ENCODE peak calls at places on chromosomes 1 and 21, in eight cellular contexts. P is neural progenitor cell, M is right lobe of liver, A is upper lobe of right lung, O is hepatocyte, C is lung, E is neuronal stem cell, G is HepG2. R is an unnamed sample.
A peak's percentile ranks its signal among the peaks of the same experiment; 100 is the strongest.

GRCh38 chr1:111603979-111604378 is 15.6 kb upstream of the RAP1A start:
- DNase-seq in G (no peak), E (no peak), P (no peak), A (no peak), C (no peak), O (no peak), M (no peak), R (no peak)

GRCh38 chr1:98967122-98967521 is 37.5 kb downstream of the PLPPR5 start:
- DNase-seq in M (no peak), C (no peak), O (no peak), E (no peak), G (no peak), P (no peak), A (no peak), R (no peak)

GRCh38 chr1:245829861-245830260 is 675.1 kb downstream of the KIF26B start:
- DNase-seq in M (no peak), C (no peak), P (no peak), G (no peak), A (no peak), E (no peak), O (no peak), R (no peak)

GRCh38 chr1:15826810-15827507 is 19.5 kb upstream of the UQCRHL start:
- DNase-seq in G (no peak), E (no peak), M (no peak), P (no peak), C (no peak), O (no peak), A (peak; percentile 13), R (no peak)

GRCh38 chr1:56459260-56459659 is 120.1 kb downstream of the PLPP3 start:
- DNase-seq in P (no peak), E (no peak), O (no peak), G (no peak), C (no peak), A (no peak), M (no peak), R (no peak)

GRCh38 chr1:111731956-111732355 is 7.2 kb downstream of the INKA2 start:
- DNase-seq in M (no peak), E (no peak), O (no peak), C (peak; percentile 22), P (no peak), A (no peak), G (no peak), R (no peak)

GRCh38 chr21:44471996-44472395 is 16.7 kb downstream of the LRRC3 start:
- DNase-seq in A (no peak), E (no peak), O (no peak), P (no peak), M (no peak), G (no peak), C (no peak), R (no peak)

GRCh38 chr1:40939320-40940059 is 40.0 kb upstream of the CTPS1 start:
- DNase-seq in O (peak; percentile 71), M (peak; percentile 59), G (peak; percentile 95), A (no peak), E (no peak), P (no peak), C (no peak), R (no peak)

GRCh38 chr1:95578462-95578861 is 344.5 kb downstream of the RWDD3 start:
- DNase-seq in P (no peak), M (no peak), O (no peak), E (no peak), G (no peak), A (no peak), C (no peak), R (no peak)

GRCh38 chr1:16969057-16969609 is 11.3 kb downstream of the MFAP2 start:
- DNase-seq in P (no peak), C (no peak), G (no peak), M (no peak), E (no peak), O (no peak), A (no peak), R (no peak)

GRCh38 chr1:149997585-149998262 is 12.8 kb downstream of the OTUD7B start:
- DNase-seq in E (no peak), M (no peak), O (no peak), P (no peak), G (no peak), A (no peak), C (no peak), R (no peak)

GRCh38 chr1:108597041-108597440 is 37.1 kb downstream of the EEIG2 start:
- DNase-seq in O (no peak), G (no peak), M (no peak), C (no peak), A (no peak), E (no peak), P (no peak), R (no peak)

GRCh38 chr1:227228201-227228600 is 90.1 kb downstream of the CDC42BPA start:
- DNase-seq in O (no peak), M (no peak), C (no peak), E (no peak), A (no peak), P (no peak), G (no peak), R (no peak)

GRCh38 chr1:156012051-156012817 is 8.5 kb downstream of the SSR2 start:
- DNase-seq in C (no peak), M (no peak), A (no peak), E (no peak), O (no peak), G (no peak), P (no peak), R (no peak)

DNA sequence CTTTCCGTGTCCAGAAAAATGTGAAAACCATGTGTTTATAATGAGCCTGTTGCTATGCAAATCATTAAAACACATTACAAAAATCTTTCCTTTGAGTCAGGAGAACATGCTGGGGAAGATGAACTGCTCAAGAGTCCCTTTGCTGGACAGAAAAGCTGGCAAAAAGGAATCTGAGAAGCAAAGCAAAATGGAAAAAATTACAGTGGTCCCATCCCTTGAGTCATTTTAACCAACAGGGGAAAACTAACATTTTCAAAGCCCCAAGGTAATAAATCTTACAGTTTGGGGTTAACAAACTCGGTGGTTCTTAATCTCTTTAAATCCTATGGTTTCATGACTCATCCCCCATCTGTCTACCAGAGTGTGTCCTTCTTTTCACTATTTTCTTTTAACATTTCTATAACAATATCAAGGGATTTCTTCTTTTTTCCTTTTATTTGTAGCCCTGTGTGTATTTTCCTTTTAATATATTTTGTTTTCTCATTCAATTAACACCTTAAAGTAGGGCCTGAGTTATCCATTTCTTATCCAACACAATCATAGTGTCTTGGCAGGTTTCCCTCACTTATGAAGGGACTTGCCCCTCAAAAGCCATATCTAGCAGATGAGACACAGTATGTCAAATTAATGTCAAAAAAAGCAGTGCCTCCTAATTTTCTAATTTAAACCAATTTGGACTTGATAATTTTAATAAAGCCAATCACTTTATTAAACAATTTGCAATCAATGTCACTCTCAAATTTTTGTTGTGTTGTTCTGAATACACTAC is 105.4 kb downstream of the PTPN14 start:
- DNase-seq in C (no peak), G (no peak), M (no peak), O (peak; percentile 51), A (no peak), P (no peak), E (no peak), R (no peak)
- H3K9me3 ChIP-seq in C (no peaks in the 10 kb centered on the region), G (no peaks in the 10 kb centered on the region), M (no peaks in the 10 kb centered on the region), O (no peaks in the 10 kb centered on the region), A (no peaks in the 10 kb centered on the region), P (no peaks in the 10 kb centered on the region), E (no peaks in the 10 kb centered on the region), R (no peaks in the 10 kb centered on the region)

GRCh38 chr1:218553197-218553596 is 208.1 kb downstream of the TGFB2 start:
- DNase-seq in E (no peak), P (no peak), A (no peak), M (no peak), C (no peak), G (no peak), O (no peak), R (no peak)

GRCh38 chr1:218546314-218546713 is 201.2 kb downstream of the TGFB2 start:
- DNase-seq in M (no peak), G (no peak), P (no peak), E (no peak), A (no peak), C (no peak), O (no peak), R (no peak)

GRCh38 chr1:218547901-218548730 is 203.0 kb downstream of the TGFB2 start:
- DNase-seq in E (no peak), C (no peak), M (no peak), A (no peak), G (no peak), O (no peak), P (no peak), R (no peak)

DNA sequence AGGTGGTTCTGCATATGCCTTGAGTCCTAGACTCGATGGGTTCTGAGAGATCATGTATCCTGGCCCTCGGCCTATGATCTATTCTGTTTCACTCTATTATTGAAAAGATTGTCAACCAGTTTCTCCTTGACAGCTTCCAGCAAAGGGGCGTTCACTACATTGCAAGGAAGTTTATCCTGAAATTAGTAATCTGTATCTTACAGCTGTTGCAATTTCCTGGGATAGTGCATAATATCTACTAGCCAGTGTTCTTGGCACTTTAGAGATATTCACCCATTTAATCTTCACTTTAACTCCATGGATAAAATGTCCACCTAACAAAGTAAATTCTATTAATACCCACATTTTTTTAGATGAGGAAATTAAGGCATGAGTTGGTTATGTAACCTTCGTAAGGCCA is 203.6 kb downstream of the TGFB2 start:
- DNase-seq in M (no peak), E (no peak), P (no peak), O (no peak), C (no peak), G (no peak), A (no peak), R (no peak)
- H3K9me3 ChIP-seq in M (no peaks in the 10 kb centered on the region), E (peaks cover 3% of the 10 kb centered on the region), P (no peaks in the 10 kb centered on the region), O (no peaks in the 10 kb centered on the region), C (no peaks in the 10 kb centered on the region), G (no peaks in the 10 kb centered on the region), A (no peaks in the 10 kb centered on the region), R (no peaks in the 10 kb centered on the region)

GRCh38 chr1:4317207-4317606 is 337.2 kb upstream of the AJAP1 start:
- DNase-seq in P (no peak), M (no peak), O (no peak), C (no peak), A (no peak), E (no peak), G (no peak), R (no peak)
- H3K9me3 ChIP-seq in P (peaks cover 10% of the 10 kb centered on the region), M (no peaks in the 10 kb centered on the region), O (no peaks in the 10 kb centered on the region), C (peaks cover 8% of the 10 kb centered on the region), A (no peaks in the 10 kb centered on the region), E (no peaks in the 10 kb centered on the region), G (peaks cover 24% of the 10 kb centered on the region), R (peaks cover 8% of the 10 kb centered on the region)

GRCh38 chr1:221396526-221396925 is 345.4 kb downstream of the DUSP10 start:
- DNase-seq in M (no peak), O (no peak), G (no peak), E (no peak), A (no peak), P (no peak), C (no peak), R (no peak)
- H3K9me3 ChIP-seq in M (no peaks in the 10 kb centered on the region), O (peaks cover 4% of the 10 kb centered on the region), G (peaks cover 44% of the 10 kb centered on the region), E (no peaks in the 10 kb centered on the region), A (no peaks in the 10 kb centered on the region), P (no peaks in the 10 kb centered on the region), C (no peaks in the 10 kb centered on the region), R (no peaks in the 10 kb centered on the region)

GRCh38 chr1:125085720-125086591 is 3901.2 kb downstream of the SRGAP2C start:
- DNase-seq in A (no peak), C (no peak), P (no peak), O (no peak), G (no peak), E (no peak), M (peak; percentile 10), R (no peak)

GRCh38 chr1:125080077-125080476 is 3895.3 kb downstream of the SRGAP2C start:
- DNase-seq in C (no peak), M (no peak), P (no peak), O (no peak), G (no peak), E (no peak), A (no peak), R (no peak)
- H3K9me3 ChIP-seq in C (no peaks in the 10 kb centered on the region), M (peaks cover 8% of the 10 kb centered on the region), P (peaks cover 61% of the 10 kb centered on the region), O (peaks cover 12% of the 10 kb centered on the region), G (peaks cover 81% of the 10 kb centered on the region), E (no peaks in the 10 kb centered on the region), A (peaks cover 31% of the 10 kb centered on the region), R (peaks cover 16% of the 10 kb centered on the region)

GRCh38 chr1:102550729-102551384 is 554.1 kb upstream of the OLFM3 start:
- DNase-seq in O (peak; percentile 20), C (no peak), P (peak; percentile 53), M (peak; percentile 21), G (peak; percentile 22), E (no peak), A (no peak), R (no peak)
- H3K9me3 ChIP-seq in O (no peaks in the 10 kb centered on the region), C (no peaks in the 10 kb centered on the region), P (no peaks in the 10 kb centered on the region), M (no peaks in the 10 kb centered on the region), G (peaks cover 29% of the 10 kb centered on the region), E (no peaks in the 10 kb centered on the region), A (no peaks in the 10 kb centered on the region), R (no peaks in the 10 kb centered on the region)

R was measured in thoracic aorta.